ENCODE peak calls at places on chromosomes 6 and 20, in eight cellular contexts. O, J, P, Z, X, M, A and B are unnamed samples.
A peak's percentile ranks its signal among the peaks of the same experiment; 100 is the strongest.

GRCh38 chr6:15317934-15318902 is 72.3 kb downstream of the JARID2 start:
- DNase-seq in O (no peak), J (no peak), P (no peak), Z (no peak), X (no peak), M (no peak), A (no peak), B (no peak)

GRCh38 chr20:25044261-25044560 is 13.7 kb downstream of the ACSS1 start:
- DNase-seq in O (no peak), J (no peak), P (no peak), Z (no peak), X (no peak), M (no peak), A (no peak), B (no peak)

GRCh38 chr6:39295538-39295937 is 18.7 kb downstream of the KCNK17 start:
- DNase-seq in O (no peak), J (peak; percentile 64), P (no peak), Z (no peak), X (no peak), M (no peak), A (no peak), B (no peak)

GRCh38 chr20:20215976-20216727 is 151.8 kb upstream of the INSM1 start:
- DNase-seq in O (no peak), J (no peak), P (no peak), Z (no peak), X (no peak), M (no peak), A (peak; percentile 99), B (no peak)

GRCh38 chr6:129691709-129692108 is 18.3 kb downstream of the ARHGAP18 start:
- DNase-seq in O (no peak), J (no peak), P (no peak), Z (no peak), X (no peak), M (no peak), A (no peak), B (no peak)

GRCh38 chr20:34220581-34220980 is 20.6 kb upstream of the ASIP start:
- DNase-seq in O (no peak), J (peak; percentile 69), P (peak; percentile 68), Z (peak; percentile 77), X (no peak), M (no peak), A (no peak), B (no peak)

GRCh38 chr20:41580384-41580783 is 37.8 kb downstream of the CHD6 start:
- DNase-seq in O (no peak), J (no peak), P (no peak), Z (no peak), X (no peak), M (no peak), A (no peak), B (no peak)

GRCh38 chr20:12086359-12086758 is 168.7 kb downstream of the BTBD3 start:
- DNase-seq in O (no peak), J (no peak), P (peak; percentile 24), Z (peak; percentile 75), X (no peak), M (no peak), A (no peak), B (no peak)

GRCh38 chr20:50528804-50529351 is 18.7 kb downstream of the PTPN1 start:
- DNase-seq in O (no peak), J (no peak), P (no peak), Z (peak; percentile 70), X (no peak), M (no peak), A (no peak), B (no peak)

GRCh38 chr20:19781235-19781634 is 23.2 kb downstream of the RIN2 start:
- DNase-seq in O (no peak), J (no peak), P (no peak), Z (no peak), X (no peak), M (no peak), A (no peak), B (no peak)

GRCh38 chr6:11628562-11628961 is 91.0 kb downstream of the TMEM170B start:
- DNase-seq in O (no peak), J (no peak), P (no peak), Z (no peak), X (no peak), M (no peak), A (no peak), B (peak; percentile 7)

GRCh38 chr6:13573669-13574110 is 711 bp upstream of the SIRT5 start:
- DNase-seq in O (no peak), J (peak; percentile 75), P (peak; percentile 51), Z (peak; percentile 34), X (peak; percentile 55), M (no peak), A (no peak), B (peak; percentile 49)

GRCh38 chr6:44277763-44278162 is 7.5 kb downstream of the TMEM151B start:
- DNase-seq in O (no peak), J (no peak), P (no peak), Z (no peak), X (no peak), M (no peak), A (no peak), B (no peak)

GRCh38 chr20:62293111-62293784 is 9.5 kb upstream of the ADRM1 start:
- DNase-seq in O (no peak), J (no peak), P (no peak), Z (no peak), X (no peak), M (no peak), A (no peak), B (no peak)

GRCh38 chr6:33604941-33605854 is 15.9 kb upstream of the ITPR3 start:
- DNase-seq in O (no peak), J (peak; percentile 34), P (no peak), Z (no peak), X (no peak), M (no peak), A (no peak), B (peak; percentile 51)

GRCh38 chr6:133456934-133457333 is 215.8 kb downstream of the EYA4 start:
- DNase-seq in O (no peak), J (no peak), P (no peak), Z (no peak), X (no peak), M (no peak), A (no peak), B (no peak)

GRCh38 chr20:62702886-62703852 is 5.5 kb upstream of the NTSR1 start:
- DNase-seq in O (no peak), J (peak; percentile 93), P (peak; percentile 98), Z (peak; percentile 92), X (no peak), M (no peak), A (no peak), B (peak; percentile 28)

GRCh38 chr6:135851442-135852271 is at the start of gene PDE7B:
- DNase-seq in O (peak; percentile 15), J (peak; percentile 88), P (peak; percentile 71), Z (peak; percentile 99), X (peak; percentile 43), M (peak; percentile 11), A (no peak), B (peak; percentile 58)

GRCh38 chr20:49446808-49447207 is 35.7 kb downstream of the KCNB1 start:
- DNase-seq in O (no peak), J (no peak), P (no peak), Z (no peak), X (peak; percentile 11), M (no peak), A (no peak), B (peak; percentile 15)

GRCh38 chr6:168333039-168333438 is 13.5 kb upstream of the DACT2 start:
- DNase-seq in O (no peak), J (peak; percentile 24), P (no peak), Z (peak; percentile 3), X (no peak), M (no peak), A (no peak), B (peak; percentile 13)

GRCh38 chr20:8330785-8331699 is 199.0 kb downstream of the PLCB1 start:
- DNase-seq in O (no peak), J (peak; percentile 24), P (no peak), Z (peak; percentile 34), X (no peak), M (no peak), A (no peak), B (peak; percentile 1)

GRCh38 chr6:168201383-168201782 is 118.2 kb downstream of the DACT2 start:
- DNase-seq in O (no peak), J (no peak), P (no peak), Z (no peak), X (no peak), M (no peak), A (no peak), B (no peak)

GRCh38 chr6:81731814-81732213 is 20.7 kb downstream of the TENT5A start:
- DNase-seq in O (no peak), J (peak; percentile 24), P (peak; percentile 25), Z (peak; percentile 15), X (no peak), M (no peak), A (no peak), B (no peak)

GRCh38 chr6:123777554-123777953 is 26.1 kb upstream of the NKAIN2 start:
- DNase-seq in O (no peak), J (no peak), P (peak; percentile 30), Z (peak; percentile 31), X (no peak), M (no peak), A (no peak), B (peak; percentile 1)

GRCh38 chr6:116371384-116372209 is 850 bp downstream of the DSE start:
- DNase-seq in O (peak; percentile 12), J (peak; percentile 92), P (peak; percentile 82), Z (peak; percentile 96), X (peak; percentile 33), M (no peak), A (no peak), B (peak; percentile 65)

GRCh38 chr20:59571591-59572314 is 32.6 kb upstream of the PHACTR3 start:
- DNase-seq in O (peak; percentile 31), J (peak; percentile 52), P (peak; percentile 50), Z (peak; percentile 38), X (peak; percentile 43), M (no peak), A (peak; percentile 2), B (peak; percentile 58)

GRCh38 chr6:116352515-116353471 is 18.0 kb upstream of the DSE start:
- DNase-seq in O (no peak), J (no peak), P (no peak), Z (peak; percentile 73), X (no peak), M (no peak), A (no peak), B (peak; percentile 50)

GRCh38 chr6:119119989-119120388 is 41.5 kb upstream of the FAM184A start:
- DNase-seq in O (no peak), J (peak; percentile 22), P (peak; percentile 15), Z (peak; percentile 88), X (no peak), M (no peak), A (no peak), B (no peak)